ENCODE peak calls at places on chromosomes 5 and 9, in seven cellular contexts. One of them, this sample, is unnamed.

GRCh38 chr5:41656597-41656996 is 146.2 kb upstream of the PLCXD3 start:
- DNase-seq in mesendoderm: peak
- DNase-seq in IMR-90: no peak
- DNase-seq in trophoblast cell: peak
- DNase-seq in H9: no peak
- DNase-seq in H1: no peak
- DNase-seq in neuronal stem cell: no peak
- DNase-seq in this sample: no peak

GRCh38 chr9:91117959-91118651 is 243.6 kb downstream of the AUH start:
- DNase-seq in IMR-90: peak
- DNase-seq in mesendoderm: peak
- DNase-seq in trophoblast cell: peak
- DNase-seq in H1: peak
- DNase-seq in H9: peak
- DNase-seq in neuronal stem cell: peak
- DNase-seq in this sample: peak

GRCh38 chr9:135123735-135124134 is 36.3 kb downstream of the OLFM1 start:
- DNase-seq in H1: no peak
- DNase-seq in trophoblast cell: no peak
- DNase-seq in neuronal stem cell: no peak
- DNase-seq in mesendoderm: no peak
- DNase-seq in IMR-90: no peak
- DNase-seq in H9: no peak
- DNase-seq in this sample: no peak

GRCh38 chr9:136023401-136024225 is 62.4 kb upstream of the UBAC1 start:
- DNase-seq in trophoblast cell: no peak
- DNase-seq in mesendoderm: no peak
- DNase-seq in IMR-90: peak
- DNase-seq in H9: peak
- DNase-seq in neuronal stem cell: no peak
- DNase-seq in H1: no peak
- DNase-seq in this sample: no peak

GRCh38 chr9:106755727-106756126 is 107.2 kb upstream of the ZNF462 start:
- DNase-seq in trophoblast cell: no peak
- DNase-seq in H9: no peak
- DNase-seq in H1: no peak
- DNase-seq in IMR-90: no peak
- DNase-seq in neuronal stem cell: no peak
- DNase-seq in mesendoderm: no peak
- DNase-seq in this sample: peak

GRCh38 chr9:128243486-128244415 is 32.1 kb downstream of the GOLGA2 start:
- DNase-seq in neuronal stem cell: no peak
- DNase-seq in mesendoderm: no peak
- DNase-seq in trophoblast cell: no peak
- DNase-seq in H9: no peak
- DNase-seq in H1: no peak
- DNase-seq in IMR-90: peak
- DNase-seq in this sample: no peak

GRCh38 chr9:6681957-6682501 is 36.5 kb upstream of the GLDC start:
- DNase-seq in neuronal stem cell: no peak
- DNase-seq in H9: no peak
- DNase-seq in H1: no peak
- DNase-seq in IMR-90: no peak
- DNase-seq in mesendoderm: no peak
- DNase-seq in trophoblast cell: no peak
- DNase-seq in this sample: no peak

GRCh38 chr9:137174722-137175293 is 3.0 kb upstream of the TMEM210 start:
- DNase-seq in H1: no peak
- DNase-seq in neuronal stem cell: no peak
- DNase-seq in trophoblast cell: peak
- DNase-seq in H9: peak
- DNase-seq in IMR-90: no peak
- DNase-seq in mesendoderm: peak
- DNase-seq in this sample: no peak

GRCh38 chr5:157481255-157481654 is 21.2 kb downstream of the NIPAL4 start:
- DNase-seq in trophoblast cell: no peak
- DNase-seq in IMR-90: no peak
- DNase-seq in neuronal stem cell: no peak
- DNase-seq in H1: no peak
- DNase-seq in mesendoderm: no peak
- DNase-seq in H9: no peak
- DNase-seq in this sample: no peak

GRCh38 chr5:17000296-17000939 is 64.3 kb upstream of the MYO10 start:
- DNase-seq in neuronal stem cell: no peak
- DNase-seq in H1: no peak
- DNase-seq in trophoblast cell: peak
- DNase-seq in H9: no peak
- DNase-seq in mesendoderm: peak
- DNase-seq in IMR-90: peak
- DNase-seq in this sample: peak

GRCh38 chr9:87122947-87123685 is 175.8 kb upstream of the GAS1 start:
- DNase-seq in trophoblast cell: no peak
- DNase-seq in IMR-90: peak
- DNase-seq in H9: no peak
- DNase-seq in neuronal stem cell: no peak
- DNase-seq in mesendoderm: no peak
- DNase-seq in H1: no peak
- DNase-seq in this sample: peak

GRCh38 chr5:40474250-40474649 is 205.5 kb upstream of the PTGER4 start:
- DNase-seq in mesendoderm: peak
- DNase-seq in trophoblast cell: no peak
- DNase-seq in H1: peak
- DNase-seq in H9: peak
- DNase-seq in neuronal stem cell: no peak
- DNase-seq in IMR-90: no peak
- DNase-seq in this sample: no peak

GRCh38 chr9:98861881-98862501 is 54.5 kb downstream of the GALNT12 start:
- DNase-seq in IMR-90: peak
- DNase-seq in H9: no peak
- DNase-seq in H1: no peak
- DNase-seq in trophoblast cell: peak
- DNase-seq in neuronal stem cell: no peak
- DNase-seq in mesendoderm: no peak
- DNase-seq in this sample: peak

GRCh38 chr5:33441241-33441844 is 578 bp downstream of the TARS1 start:
- DNase-seq in H9: no peak
- DNase-seq in neuronal stem cell: no peak
- DNase-seq in mesendoderm: no peak
- DNase-seq in H1: no peak
- DNase-seq in trophoblast cell: peak
- DNase-seq in IMR-90: peak
- DNase-seq in this sample: no peak

GRCh38 chr5:96509721-96510383 is 76.8 kb upstream of the PCSK1 start:
- DNase-seq in trophoblast cell: no peak
- DNase-seq in IMR-90: peak
- DNase-seq in mesendoderm: no peak
- DNase-seq in H9: no peak
- DNase-seq in neuronal stem cell: no peak
- DNase-seq in H1: no peak
- DNase-seq in this sample: peak

GRCh38 chr9:123893831-123894460 is 36.0 kb downstream of the DENND1A start:
- DNase-seq in neuronal stem cell: no peak
- DNase-seq in trophoblast cell: no peak
- DNase-seq in H9: no peak
- DNase-seq in IMR-90: peak
- DNase-seq in H1: no peak
- DNase-seq in mesendoderm: peak
- DNase-seq in this sample: peak

GRCh38 chr5:138610468-138611294 is 35.5 kb upstream of the HSPA9 start:
- DNase-seq in neuronal stem cell: no peak
- DNase-seq in trophoblast cell: no peak
- DNase-seq in IMR-90: no peak
- DNase-seq in mesendoderm: peak
- DNase-seq in H1: no peak
- DNase-seq in H9: peak
- DNase-seq in this sample: peak

GRCh38 chr5:20113031-20113685 is 125.2 kb upstream of the CDH18 start:
- DNase-seq in neuronal stem cell: no peak
- DNase-seq in mesendoderm: no peak
- DNase-seq in trophoblast cell: no peak
- DNase-seq in H1: no peak
- DNase-seq in IMR-90: no peak
- DNase-seq in H9: no peak
- DNase-seq in this sample: no peak

GRCh38 chr5:154782326-154782725 is 27.1 kb downstream of the LARP1 start:
- DNase-seq in H9: peak
- DNase-seq in mesendoderm: no peak
- DNase-seq in trophoblast cell: no peak
- DNase-seq in H1: no peak
- DNase-seq in IMR-90: no peak
- DNase-seq in neuronal stem cell: no peak
- DNase-seq in this sample: no peak

GRCh38 chr5:154782812-154783592 is 27.8 kb downstream of the LARP1 start:
- DNase-seq in H1: no peak
- DNase-seq in mesendoderm: no peak
- DNase-seq in IMR-90: no peak
- DNase-seq in H9: no peak
- DNase-seq in trophoblast cell: no peak
- DNase-seq in neuronal stem cell: no peak
- DNase-seq in this sample: no peak

GRCh38 chr5:154778534-154778933 is 23.4 kb downstream of the LARP1 start:
- DNase-seq in IMR-90: no peak
- DNase-seq in neuronal stem cell: no peak
- DNase-seq in trophoblast cell: no peak
- DNase-seq in H1: no peak
- DNase-seq in mesendoderm: no peak
- DNase-seq in H9: no peak
- DNase-seq in this sample: no peak

GRCh38 chr5:154779105-154779504 is 23.9 kb downstream of the LARP1 start:
- DNase-seq in mesendoderm: no peak
- DNase-seq in H1: no peak
- DNase-seq in neuronal stem cell: no peak
- DNase-seq in IMR-90: peak
- DNase-seq in H9: no peak
- DNase-seq in trophoblast cell: peak
- DNase-seq in this sample: peak

DNA sequence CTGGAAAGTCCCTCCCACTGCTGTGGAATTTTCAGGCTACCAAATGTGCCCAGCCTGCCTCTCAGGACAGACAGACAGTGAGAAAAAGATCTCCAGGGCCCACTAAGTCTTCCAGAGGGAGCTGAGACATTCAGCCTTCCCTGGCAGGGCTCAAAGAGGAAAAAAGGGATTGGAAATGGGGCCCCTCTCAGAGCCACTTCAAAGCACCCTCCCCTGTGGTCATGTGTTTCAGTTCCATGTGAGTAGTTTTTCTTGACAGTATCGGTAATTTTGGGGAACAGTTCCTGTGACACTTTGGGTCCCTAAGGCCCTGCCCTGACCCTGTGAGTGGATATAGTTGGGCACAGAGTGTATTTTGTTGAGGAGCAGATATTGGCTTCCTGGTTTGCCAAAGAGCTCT is 25.0 kb downstream of the LARP1 start:
- DNase-seq in neuronal stem cell: no peak
- DNase-seq in H1: no peak
- DNase-seq in mesendoderm: no peak
- DNase-seq in IMR-90: no peak
- DNase-seq in trophoblast cell: no peak
- DNase-seq in H9: no peak
- DNase-seq in this sample: no peak
- H3K27ac ChIP-seq in neuronal stem cell: no peak
- H3K27ac ChIP-seq in H1: peak
- H3K27ac ChIP-seq in mesendoderm: no peak
- H3K27ac ChIP-seq in IMR-90: no peak
- H3K27ac ChIP-seq in trophoblast cell: no peak
- H3K27ac ChIP-seq in H9: no peak
- H3K27ac ChIP-seq in this sample: no peak

GRCh38 chr9:125965421-125965820 is 218.2 kb downstream of the PBX3 start:
- DNase-seq in neuronal stem cell: no peak
- DNase-seq in H9: no peak
- DNase-seq in trophoblast cell: no peak
- DNase-seq in mesendoderm: no peak
- DNase-seq in H1: no peak
- DNase-seq in IMR-90: no peak
- DNase-seq in this sample: no peak
- H3K18ac ChIP-seq in neuronal stem cell: no peak
- H3K18ac ChIP-seq in H9: no peak
- H3K18ac ChIP-seq in trophoblast cell: no peak
- H3K18ac ChIP-seq in mesendoderm: no peak
- H3K18ac ChIP-seq in H1: no peak
- H3K18ac ChIP-seq in IMR-90: no peak
- H3K18ac ChIP-seq in this sample: no peak

GRCh38 chr9:122822958-122823357 is 5.4 kb downstream of the PDCL start:
- DNase-seq in trophoblast cell: no peak
- DNase-seq in IMR-90: no peak
- DNase-seq in neuronal stem cell: no peak
- DNase-seq in mesendoderm: no peak
- DNase-seq in H1: no peak
- DNase-seq in H9: no peak
- DNase-seq in this sample: no peak

GRCh38 chr9:122820490-122820845 is 7.9 kb downstream of the PDCL start:
- DNase-seq in H9: no peak
- DNase-seq in H1: no peak
- DNase-seq in neuronal stem cell: no peak
- DNase-seq in trophoblast cell: no peak
- DNase-seq in mesendoderm: no peak
- DNase-seq in IMR-90: no peak
- DNase-seq in this sample: no peak

GRCh38 chr9:122822056-122822455 is 6.3 kb downstream of the PDCL start:
- DNase-seq in neuronal stem cell: no peak
- DNase-seq in H1: no peak
- DNase-seq in H9: no peak
- DNase-seq in trophoblast cell: no peak
- DNase-seq in mesendoderm: no peak
- DNase-seq in IMR-90: no peak
- DNase-seq in this sample: no peak

GRCh38 chr9:122819791-122820489 is 8.4 kb downstream of the PDCL start:
- DNase-seq in neuronal stem cell: no peak
- DNase-seq in H9: no peak
- DNase-seq in IMR-90: peak
- DNase-seq in trophoblast cell: no peak
- DNase-seq in H1: no peak
- DNase-seq in mesendoderm: no peak
- DNase-seq in this sample: peak

GRCh38 chr9:122821278-122821952 is 7.0 kb downstream of the PDCL start:
- DNase-seq in mesendoderm: no peak
- DNase-seq in H1: no peak
- DNase-seq in H9: no peak
- DNase-seq in IMR-90: peak
- DNase-seq in trophoblast cell: no peak
- DNase-seq in neuronal stem cell: no peak
- DNase-seq in this sample: peak
- H3K27ac ChIP-seq in mesendoderm: no peak
- H3K27ac ChIP-seq in H1: no peak
- H3K27ac ChIP-seq in H9: no peak
- H3K27ac ChIP-seq in IMR-90: no peak
- H3K27ac ChIP-seq in trophoblast cell: no peak
- H3K27ac ChIP-seq in neuronal stem cell: no peak
- H3K27ac ChIP-seq in this sample: no peak

DNA sequence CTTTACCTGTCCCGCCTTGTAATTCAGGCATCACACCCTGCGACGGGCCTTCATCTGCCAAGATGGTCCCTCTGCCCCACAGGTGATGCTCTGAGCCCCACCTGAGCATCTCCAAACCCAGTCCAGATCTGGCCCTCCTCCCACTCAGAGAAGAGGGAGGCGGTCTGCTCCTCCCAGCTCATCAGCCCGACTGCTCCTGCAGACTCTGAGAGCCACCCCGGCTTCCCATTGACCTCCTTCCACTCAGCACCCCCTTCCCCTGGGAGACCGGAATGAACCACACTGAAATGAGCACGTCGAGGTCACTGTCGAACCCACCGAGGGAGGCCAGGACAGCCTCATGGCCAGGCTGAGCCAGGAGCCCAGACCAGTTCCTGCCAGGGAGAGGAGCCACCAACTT is 12.8 kb downstream of the ABO start:
- DNase-seq in IMR-90: no peak
- DNase-seq in H1: no peak
- DNase-seq in trophoblast cell: no peak
- DNase-seq in H9: no peak
- DNase-seq in neuronal stem cell: no peak
- DNase-seq in mesendoderm: no peak
- DNase-seq in this sample: no peak
- H3K18ac ChIP-seq in IMR-90: no peak
- H3K18ac ChIP-seq in H1: no peak
- H3K18ac ChIP-seq in trophoblast cell: no peak
- H3K18ac ChIP-seq in H9: no peak
- H3K18ac ChIP-seq in neuronal stem cell: no peak
- H3K18ac ChIP-seq in mesendoderm: no peak
- H3K18ac ChIP-seq in this sample: no peak

This sample was measured in mesenchymal stem cell.